ENCODE peak calls at places on chromosomes 5 and 9, in seven cellular contexts. One of them, this sample, is unnamed.

GRCh38 chr9:133135193-133135745 is 14.2 kb upstream of the RALGDS start:
- DNase-seq in heart left ventricle: peak
- DNase-seq in transverse colon: peak
- DNase-seq in A549: peak
- DNase-seq in tibial nerve: no peak
- DNase-seq in HCT116: peak
- DNase-seq in right lobe of liver: no peak
- DNase-seq in this sample: peak

GRCh38 chr5:68548959-68549676 is 333.6 kb downstream of the PIK3R1 start:
- DNase-seq in heart left ventricle: no peak
- DNase-seq in transverse colon: no peak
- DNase-seq in A549: peak
- DNase-seq in tibial nerve: no peak
- DNase-seq in HCT116: no peak
- DNase-seq in right lobe of liver: no peak
- DNase-seq in this sample: no peak

GRCh38 chr5:74541381-74541781 is 99.1 kb downstream of the ENC1 start:
- DNase-seq in heart left ventricle: no peak
- DNase-seq in transverse colon: no peak
- DNase-seq in A549: no peak
- DNase-seq in tibial nerve: no peak
- DNase-seq in HCT116: no peak
- DNase-seq in right lobe of liver: no peak
- DNase-seq in this sample: no peak

GRCh38 chr5:65030056-65030455 is 261.3 kb downstream of the CWC27 start:
- DNase-seq in heart left ventricle: no peak
- DNase-seq in transverse colon: no peak
- DNase-seq in A549: no peak
- DNase-seq in tibial nerve: no peak
- DNase-seq in HCT116: no peak
- DNase-seq in right lobe of liver: no peak
- DNase-seq in this sample: no peak

GRCh38 chr5:109403469-109403868 is 6.3 kb downstream of the PJA2 start:
- DNase-seq in heart left ventricle: no peak
- DNase-seq in transverse colon: no peak
- DNase-seq in A549: no peak
- DNase-seq in tibial nerve: no peak
- DNase-seq in HCT116: no peak
- DNase-seq in right lobe of liver: no peak
- DNase-seq in this sample: no peak

GRCh38 chr5:163760498-163760897 is 255.1 kb downstream of the MAT2B start:
- DNase-seq in heart left ventricle: no peak
- DNase-seq in transverse colon: no peak
- DNase-seq in A549: no peak
- DNase-seq in tibial nerve: no peak
- DNase-seq in HCT116: no peak
- DNase-seq in right lobe of liver: no peak
- DNase-seq in this sample: no peak

GRCh38 chr5:127061537-127061936 is 11.8 kb downstream of the C5orf63 start:
- DNase-seq in heart left ventricle: no peak
- DNase-seq in transverse colon: no peak
- DNase-seq in A549: no peak
- DNase-seq in tibial nerve: no peak
- DNase-seq in HCT116: no peak
- DNase-seq in right lobe of liver: no peak
- DNase-seq in this sample: no peak

GRCh38 chr9:21801683-21802417 is 586 bp upstream of the MTAP start:
- DNase-seq in heart left ventricle: peak
- DNase-seq in transverse colon: peak
- DNase-seq in A549: peak
- DNase-seq in tibial nerve: peak
- DNase-seq in HCT116: peak
- DNase-seq in right lobe of liver: peak
- DNase-seq in this sample: peak

GRCh38 chr5:173925449-173926071 is 37.4 kb downstream of the CPEB4 start:
- DNase-seq in heart left ventricle: peak
- DNase-seq in transverse colon: peak
- DNase-seq in A549: peak
- DNase-seq in tibial nerve: no peak
- DNase-seq in HCT116: peak
- DNase-seq in right lobe of liver: no peak
- DNase-seq in this sample: peak

GRCh38 chr5:173762930-173763329 is 125.2 kb upstream of the CPEB4 start:
- DNase-seq in heart left ventricle: no peak
- DNase-seq in transverse colon: no peak
- DNase-seq in A549: no peak
- DNase-seq in tibial nerve: no peak
- DNase-seq in HCT116: no peak
- DNase-seq in right lobe of liver: no peak
- DNase-seq in this sample: no peak

GRCh38 chr9:92289708-92290390 is 3.6 kb downstream of the IARS1 start:
- DNase-seq in heart left ventricle: no peak
- DNase-seq in transverse colon: no peak
- DNase-seq in A549: no peak
- DNase-seq in tibial nerve: no peak
- DNase-seq in HCT116: no peak
- DNase-seq in right lobe of liver: no peak
- DNase-seq in this sample: no peak

GRCh38 chr5:137583129-137583528 is 84.0 kb upstream of the SPOCK1 start:
- DNase-seq in heart left ventricle: no peak
- DNase-seq in transverse colon: no peak
- DNase-seq in A549: no peak
- DNase-seq in tibial nerve: no peak
- DNase-seq in HCT116: no peak
- DNase-seq in right lobe of liver: no peak
- DNase-seq in this sample: no peak

GRCh38 chr9:127739614-127740322 is 4.7 kb upstream of the TOR2A start:
- DNase-seq in heart left ventricle: peak
- DNase-seq in transverse colon: no peak
- DNase-seq in A549: no peak
- DNase-seq in tibial nerve: no peak
- DNase-seq in HCT116: no peak
- DNase-seq in right lobe of liver: no peak
- DNase-seq in this sample: no peak

GRCh38 chr5:29079771-29080170 is 2041.4 kb upstream of the CDH9 start:
- DNase-seq in heart left ventricle: no peak
- DNase-seq in transverse colon: no peak
- DNase-seq in A549: peak
- DNase-seq in tibial nerve: no peak
- DNase-seq in HCT116: no peak
- DNase-seq in right lobe of liver: no peak
- DNase-seq in this sample: no peak

DNA sequence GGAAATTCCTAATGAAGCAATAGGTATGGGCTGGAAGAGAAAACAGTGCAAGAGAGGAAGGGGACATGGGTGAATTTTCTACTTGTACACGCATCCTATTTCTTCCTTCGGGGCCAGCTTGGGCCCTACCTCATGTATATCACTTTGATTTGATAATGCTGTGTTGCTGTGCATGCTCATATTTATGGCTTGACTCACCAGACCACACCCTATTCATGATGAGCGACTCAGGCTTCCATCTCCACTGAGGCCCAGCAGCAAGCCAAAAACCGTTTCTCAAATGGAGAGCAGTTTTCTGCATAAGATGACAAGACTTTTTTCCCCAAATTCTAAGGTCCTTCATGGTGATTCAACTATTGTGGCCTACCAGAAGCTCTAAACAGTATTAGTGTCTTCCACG is 2039.1 kb upstream of the CDH9 start:
- DNase-seq in heart left ventricle: no peak
- DNase-seq in transverse colon: no peak
- DNase-seq in A549: peak
- DNase-seq in tibial nerve: no peak
- DNase-seq in HCT116: no peak
- DNase-seq in right lobe of liver: no peak
- DNase-seq in this sample: no peak
- H3K27ac ChIP-seq in heart left ventricle: no peak
- H3K27ac ChIP-seq in transverse colon: no peak
- H3K27ac ChIP-seq in A549: peak
- H3K27ac ChIP-seq in tibial nerve: no peak
- H3K27ac ChIP-seq in HCT116: no peak
- H3K27ac ChIP-seq in right lobe of liver: no peak
- H3K27ac ChIP-seq in this sample: no peak

DNA sequence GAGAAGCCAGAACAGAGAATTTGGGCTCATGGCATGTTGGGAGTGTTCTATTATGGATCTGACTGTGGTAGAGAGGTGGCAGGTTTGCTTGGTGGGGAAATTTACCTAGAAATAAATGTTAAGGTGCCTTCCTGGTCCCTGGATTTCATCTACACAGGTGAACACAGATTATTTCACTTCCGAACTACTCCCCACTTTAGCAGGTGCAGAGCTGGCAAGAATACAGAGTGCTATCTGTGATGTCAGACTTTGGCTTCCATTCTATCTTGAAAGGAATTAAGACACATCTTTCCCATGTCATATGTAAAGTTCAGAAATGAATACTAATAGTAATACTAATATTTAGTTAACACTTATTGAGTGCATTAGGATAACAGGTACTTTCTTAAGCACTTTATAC is 234.0 kb downstream of the KCTD16 start:
- DNase-seq in heart left ventricle: no peak
- DNase-seq in transverse colon: no peak
- DNase-seq in A549: no peak
- DNase-seq in tibial nerve: no peak
- DNase-seq in HCT116: no peak
- DNase-seq in right lobe of liver: no peak
- DNase-seq in this sample: peak
- TF ChIP-seq POLR2A in heart left ventricle: no peak
- TF ChIP-seq POLR2A in transverse colon: no peak
- TF ChIP-seq POLR2A in A549: no peak
- TF ChIP-seq POLR2A in tibial nerve: no peak
- TF ChIP-seq POLR2A in HCT116: no peak
- TF ChIP-seq POLR2A in right lobe of liver: no peak
- TF ChIP-seq POLR2A in this sample: no peak

DNA sequence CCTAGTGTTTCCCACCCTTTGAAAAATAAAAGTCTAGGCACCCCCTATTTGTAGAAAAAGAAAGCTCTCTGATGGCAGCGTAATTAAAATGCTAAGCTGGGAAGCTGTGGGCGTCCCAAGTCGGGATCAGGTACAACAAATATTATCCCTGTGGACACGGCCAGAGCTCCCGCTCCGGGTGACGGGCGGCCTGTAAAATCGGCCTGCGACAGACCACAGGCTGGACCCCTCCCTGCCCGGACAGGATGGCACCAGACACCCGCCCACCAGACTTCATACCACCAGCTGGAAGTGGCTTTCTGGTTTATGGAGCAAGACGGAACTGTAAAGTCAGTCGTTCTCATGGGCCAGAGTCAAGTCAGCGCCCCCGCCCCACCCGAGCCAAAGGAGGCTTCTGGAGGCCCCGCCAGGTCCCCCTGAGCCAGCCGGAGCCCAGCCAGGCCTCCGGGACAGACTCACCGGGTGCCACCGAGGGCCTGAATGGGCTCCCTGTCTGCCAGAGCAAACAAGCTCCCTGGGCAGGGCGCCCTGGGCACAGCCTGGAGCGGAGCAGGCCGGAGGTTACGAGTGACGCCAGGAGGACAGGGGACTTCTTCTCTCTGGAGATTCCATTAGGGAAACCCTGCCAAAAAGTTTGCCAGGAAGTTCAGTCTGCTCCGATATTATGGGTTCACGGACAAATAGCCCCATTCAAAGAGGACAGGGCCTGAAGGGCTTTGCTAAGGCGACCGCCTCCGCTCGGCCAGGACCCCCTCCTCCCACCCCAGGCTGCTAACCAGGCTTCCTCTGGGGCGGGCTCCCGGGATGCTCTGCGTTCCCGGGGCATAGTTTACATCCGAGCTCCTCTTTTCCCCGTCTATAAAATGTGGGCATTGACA is 173.7 kb downstream of the ERCC6L2 start:
- DNase-seq in heart left ventricle: peak
- DNase-seq in transverse colon: no peak
- DNase-seq in A549: no peak
- DNase-seq in tibial nerve: peak
- DNase-seq in HCT116: no peak
- DNase-seq in right lobe of liver: peak
- DNase-seq in this sample: peak
- H3K27ac ChIP-seq in heart left ventricle: no peak
- H3K27ac ChIP-seq in transverse colon: peak
- H3K27ac ChIP-seq in A549: no peak
- H3K27ac ChIP-seq in tibial nerve: peak
- H3K27ac ChIP-seq in HCT116: no peak
- H3K27ac ChIP-seq in right lobe of liver: peak
- H3K27ac ChIP-seq in this sample: peak

GRCh38 chr9:37903581-37903830 is 421 bp downstream of the SLC25A51 start:
- DNase-seq in heart left ventricle: no peak
- DNase-seq in transverse colon: no peak
- DNase-seq in A549: no peak
- DNase-seq in tibial nerve: no peak
- DNase-seq in HCT116: no peak
- DNase-seq in right lobe of liver: peak
- DNase-seq in this sample: peak

GRCh38 chr9:37905776-37906175 is 1.8 kb upstream of the SLC25A51 start:
- DNase-seq in heart left ventricle: no peak
- DNase-seq in transverse colon: no peak
- DNase-seq in A549: no peak
- DNase-seq in tibial nerve: no peak
- DNase-seq in HCT116: no peak
- DNase-seq in right lobe of liver: no peak
- DNase-seq in this sample: no peak

GRCh38 chr9:37904647-37905505 is 949 bp upstream of the SLC25A51 start:
- DNase-seq in heart left ventricle: no peak
- DNase-seq in transverse colon: no peak
- DNase-seq in A549: no peak
- DNase-seq in tibial nerve: no peak
- DNase-seq in HCT116: no peak
- DNase-seq in right lobe of liver: no peak
- DNase-seq in this sample: no peak

GRCh38 chr9:37902804-37903580 is 935 bp downstream of the SLC25A51 start:
- DNase-seq in heart left ventricle: no peak
- DNase-seq in transverse colon: no peak
- DNase-seq in A549: peak
- DNase-seq in tibial nerve: no peak
- DNase-seq in HCT116: no peak
- DNase-seq in right lobe of liver: no peak
- DNase-seq in this sample: no peak

DNA sequence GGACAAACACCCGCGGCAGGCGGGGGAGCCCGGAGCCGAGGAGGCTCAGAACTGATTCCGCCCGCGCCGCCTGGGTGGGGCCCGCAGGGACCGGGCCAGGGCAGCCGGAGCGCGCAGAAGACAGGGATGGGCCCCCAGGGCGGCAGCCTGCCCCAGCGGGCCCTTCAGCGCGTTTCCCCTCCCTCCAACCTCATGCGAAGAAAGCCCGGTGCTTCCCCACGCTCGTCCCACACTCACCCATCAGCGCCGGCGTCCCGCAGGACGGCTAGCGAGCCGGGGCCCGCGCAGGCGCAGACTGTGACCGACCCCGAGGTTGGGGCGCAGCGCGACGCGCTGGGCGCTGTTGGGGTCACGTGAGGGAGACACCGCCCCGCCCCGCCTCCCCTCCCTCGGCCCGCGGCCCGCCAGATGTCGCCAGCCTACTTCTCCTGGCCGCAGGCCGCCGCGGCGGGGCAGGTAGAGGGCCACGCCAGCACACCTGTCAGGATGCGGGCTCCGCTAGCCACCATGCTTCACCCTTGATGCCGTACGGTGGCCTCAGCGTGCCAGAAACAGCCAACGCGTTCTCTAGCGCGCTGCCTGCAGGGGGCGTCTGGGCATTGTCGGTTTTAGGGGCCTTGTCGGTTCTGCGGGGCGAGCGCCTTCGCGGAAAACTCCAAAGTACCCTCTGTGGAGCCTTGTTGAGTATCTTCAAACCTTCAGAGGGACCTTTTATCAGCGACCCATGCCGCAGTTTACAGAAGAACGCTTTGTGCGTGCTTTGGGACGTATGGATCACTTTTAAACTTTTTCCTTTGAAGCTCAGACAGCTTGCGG is at the start of gene SLC25A51:
- DNase-seq in heart left ventricle: peak
- DNase-seq in transverse colon: peak
- DNase-seq in A549: peak
- DNase-seq in tibial nerve: peak
- DNase-seq in HCT116: peak
- DNase-seq in right lobe of liver: peak
- DNase-seq in this sample: peak
- TF ChIP-seq POLR2A in heart left ventricle: no peak
- TF ChIP-seq POLR2A in transverse colon: peak
- TF ChIP-seq POLR2A in A549: peak
- TF ChIP-seq POLR2A in tibial nerve: peak
- TF ChIP-seq POLR2A in HCT116: peak
- TF ChIP-seq POLR2A in right lobe of liver: peak
- TF ChIP-seq POLR2A in this sample: peak

This sample was measured in body of pancreas.